ENCODE peak calls at places on chromosomes 3 and 15, in four cellular contexts. One of them, this sample, is unnamed.

GRCh38 chr3:156174229-156174847 is 54.0 kb downstream of the KCNAB1 start:
- DNase-seq in fibroblast of the aortic adventitia: peak
- DNase-seq in HS-5: peak
- DNase-seq in dermis microvascular lymphatic vessel endothelial cell: no peak
- DNase-seq in this sample: peak

GRCh38 chr3:14811733-14812132 is 7.0 kb upstream of the FGD5 start:
- DNase-seq in fibroblast of the aortic adventitia: no peak
- DNase-seq in HS-5: no peak
- DNase-seq in dermis microvascular lymphatic vessel endothelial cell: no peak
- DNase-seq in this sample: no peak

GRCh38 chr3:172070799-172071198 is 31.4 kb downstream of the FNDC3B start:
- DNase-seq in fibroblast of the aortic adventitia: no peak
- DNase-seq in HS-5: no peak
- DNase-seq in dermis microvascular lymphatic vessel endothelial cell: no peak
- DNase-seq in this sample: no peak

GRCh38 chr3:133209871-133210550 is 171.8 kb downstream of the TMEM108 start:
- DNase-seq in fibroblast of the aortic adventitia: peak
- DNase-seq in HS-5: peak
- DNase-seq in dermis microvascular lymphatic vessel endothelial cell: no peak
- DNase-seq in this sample: peak

GRCh38 chr3:181316481-181316880 is 326.9 kb upstream of the DNAJC19 start:
- DNase-seq in fibroblast of the aortic adventitia: peak
- DNase-seq in HS-5: no peak
- DNase-seq in dermis microvascular lymphatic vessel endothelial cell: no peak
- DNase-seq in this sample: peak

GRCh38 chr3:193783166-193783896 is 190.3 kb downstream of the OPA1 start:
- DNase-seq in fibroblast of the aortic adventitia: peak
- DNase-seq in HS-5: no peak
- DNase-seq in dermis microvascular lymphatic vessel endothelial cell: no peak
- DNase-seq in this sample: peak

GRCh38 chr3:113736548-113737089 is 9.4 kb downstream of the NAA50 start:
- DNase-seq in fibroblast of the aortic adventitia: peak
- DNase-seq in HS-5: no peak
- DNase-seq in dermis microvascular lymphatic vessel endothelial cell: peak
- DNase-seq in this sample: peak

GRCh38 chr3:116757310-116757709 is 47.7 kb downstream of the TUSC7 start:
- DNase-seq in fibroblast of the aortic adventitia: no peak
- DNase-seq in HS-5: no peak
- DNase-seq in dermis microvascular lymphatic vessel endothelial cell: no peak
- DNase-seq in this sample: no peak

GRCh38 chr15:70166506-70167087 is 68.9 kb upstream of the TLE3 start:
- DNase-seq in fibroblast of the aortic adventitia: no peak
- DNase-seq in HS-5: no peak
- DNase-seq in dermis microvascular lymphatic vessel endothelial cell: no peak
- DNase-seq in this sample: no peak

GRCh38 chr3:128956440-128956839 is 37.4 kb downstream of the CFAP92 start:
- DNase-seq in fibroblast of the aortic adventitia: no peak
- DNase-seq in HS-5: no peak
- DNase-seq in dermis microvascular lymphatic vessel endothelial cell: no peak
- DNase-seq in this sample: no peak

GRCh38 chr3:55637906-55638635 is 151.0 kb upstream of the WNT5A start:
- DNase-seq in fibroblast of the aortic adventitia: no peak
- DNase-seq in HS-5: no peak
- DNase-seq in dermis microvascular lymphatic vessel endothelial cell: no peak
- DNase-seq in this sample: no peak

GRCh38 chr3:195003006-195003892 is 267.7 kb downstream of the XXYLT1 start:
- DNase-seq in fibroblast of the aortic adventitia: peak
- DNase-seq in HS-5: no peak
- DNase-seq in dermis microvascular lymphatic vessel endothelial cell: no peak
- DNase-seq in this sample: no peak

GRCh38 chr3:152669560-152669959 is 165.4 kb upstream of the P2RY1 start:
- DNase-seq in fibroblast of the aortic adventitia: no peak
- DNase-seq in HS-5: no peak
- DNase-seq in dermis microvascular lymphatic vessel endothelial cell: no peak
- DNase-seq in this sample: no peak

GRCh38 chr15:38474155-38474757 is 20.3 kb downstream of the FAM98B start:
- DNase-seq in fibroblast of the aortic adventitia: peak
- DNase-seq in HS-5: no peak
- DNase-seq in dermis microvascular lymphatic vessel endothelial cell: peak
- DNase-seq in this sample: peak

GRCh38 chr3:71973337-71974030 is 188.5 kb upstream of the PROK2 start:
- DNase-seq in fibroblast of the aortic adventitia: no peak
- DNase-seq in HS-5: no peak
- DNase-seq in dermis microvascular lymphatic vessel endothelial cell: no peak
- DNase-seq in this sample: no peak

GRCh38 chr3:190532626-190533155 is 18.8 kb downstream of the IL1RAP start:
- DNase-seq in fibroblast of the aortic adventitia: no peak
- DNase-seq in HS-5: no peak
- DNase-seq in dermis microvascular lymphatic vessel endothelial cell: no peak
- DNase-seq in this sample: no peak

GRCh38 chr15:41429003-41429890 is 12.4 kb downstream of the RTF1 start:
- DNase-seq in fibroblast of the aortic adventitia: peak
- DNase-seq in HS-5: no peak
- DNase-seq in dermis microvascular lymphatic vessel endothelial cell: no peak
- DNase-seq in this sample: peak

GRCh38 chr15:81897011-81897677 is 148.7 kb downstream of the MEX3B start:
- DNase-seq in fibroblast of the aortic adventitia: no peak
- DNase-seq in HS-5: peak
- DNase-seq in dermis microvascular lymphatic vessel endothelial cell: no peak
- DNase-seq in this sample: peak

GRCh38 chr15:65790692-65791334 is 1.3 kb downstream of the DENND4A start:
- DNase-seq in fibroblast of the aortic adventitia: peak
- DNase-seq in HS-5: no peak
- DNase-seq in dermis microvascular lymphatic vessel endothelial cell: no peak
- DNase-seq in this sample: peak

GRCh38 chr3:57556459-57557087 is 499 bp downstream of the PDE12 start:
- DNase-seq in fibroblast of the aortic adventitia: no peak
- DNase-seq in HS-5: no peak
- DNase-seq in dermis microvascular lymphatic vessel endothelial cell: no peak
- DNase-seq in this sample: peak

GRCh38 chr3:115074502-115074901 is 72.6 kb downstream of the ZBTB20 start:
- DNase-seq in fibroblast of the aortic adventitia: peak
- DNase-seq in HS-5: no peak
- DNase-seq in dermis microvascular lymphatic vessel endothelial cell: no peak
- DNase-seq in this sample: peak

GRCh38 chr15:70608156-70608555 is 155.2 kb downstream of the UACA start:
- DNase-seq in fibroblast of the aortic adventitia: peak
- DNase-seq in HS-5: no peak
- DNase-seq in dermis microvascular lymphatic vessel endothelial cell: no peak
- DNase-seq in this sample: no peak

GRCh38 chr15:59594493-59594942 is 17.1 kb upstream of the GCNT3 start:
- DNase-seq in fibroblast of the aortic adventitia: peak
- DNase-seq in HS-5: peak
- DNase-seq in dermis microvascular lymphatic vessel endothelial cell: no peak
- DNase-seq in this sample: peak

GRCh38 chr15:89187301-89187700 is 34.1 kb downstream of the RLBP1 start:
- DNase-seq in fibroblast of the aortic adventitia: no peak
- DNase-seq in HS-5: no peak
- DNase-seq in dermis microvascular lymphatic vessel endothelial cell: no peak
- DNase-seq in this sample: no peak

GRCh38 chr15:73375755-73376305 is 7.1 kb upstream of the HCN4 start:
- DNase-seq in fibroblast of the aortic adventitia: no peak
- DNase-seq in HS-5: no peak
- DNase-seq in dermis microvascular lymphatic vessel endothelial cell: no peak
- DNase-seq in this sample: no peak

GRCh38 chr3:105367063-105367405 is 325 bp downstream of the ALCAM start:
- DNase-seq in fibroblast of the aortic adventitia: no peak
- DNase-seq in HS-5: no peak
- DNase-seq in dermis microvascular lymphatic vessel endothelial cell: no peak
- DNase-seq in this sample: no peak

GRCh38 chr3:185770071-185770470 is 54.8 kb downstream of the IGF2BP2 start:
- DNase-seq in fibroblast of the aortic adventitia: no peak
- DNase-seq in HS-5: no peak
- DNase-seq in dermis microvascular lymphatic vessel endothelial cell: no peak
- DNase-seq in this sample: no peak

GRCh38 chr3:189683576-189684255 is 52.5 kb downstream of the TP63 start:
- DNase-seq in fibroblast of the aortic adventitia: no peak
- DNase-seq in HS-5: no peak
- DNase-seq in dermis microvascular lymphatic vessel endothelial cell: no peak
- DNase-seq in this sample: no peak

GRCh38 chr3:113103588-113103987 is 107.8 kb upstream of the BOC start:
- DNase-seq in fibroblast of the aortic adventitia: no peak
- DNase-seq in HS-5: no peak
- DNase-seq in dermis microvascular lymphatic vessel endothelial cell: no peak
- DNase-seq in this sample: peak

GRCh38 chr3:69740103-69741021 is 1.1 kb downstream of the MITF start:
- DNase-seq in fibroblast of the aortic adventitia: no peak
- DNase-seq in HS-5: no peak
- DNase-seq in dermis microvascular lymphatic vessel endothelial cell: no peak
- DNase-seq in this sample: no peak